ENCODE peak calls at places on chromosomes 11 and 22, in four cellular contexts. Q is uterus; C is activated CD8-positive, alpha-beta T cell treated with anti-CD3 and anti-CD28 coated beads, Interleukin-2, amount 10 ng/mL, durations not matched to agents 7 days and 5 days; Z is NCI-H1417. K is an unnamed sample.

GRCh38 chr11:78230161-78230877 is 41.6 kb downstream of the USP35 start:
- DNase-seq in Q (no peak), C (no peak), Z (no peak), K (no peak)

GRCh38 chr22:25651332-25651731 is 86.9 kb downstream of the GRK3 start:
- DNase-seq in Q (no peak), C (no peak), Z (no peak), K (no peak)

GRCh38 chr11:59187587-59187986 is 15.7 kb downstream of the DTX4 start:
- DNase-seq in Q (peak), C (no peak), Z (no peak), K (no peak)

GRCh38 chr11:12581923-12582322 is 92.3 kb upstream of the TEAD1 start:
- DNase-seq in Q (no peak), C (no peak), Z (peak), K (no peak)

GRCh38 chr11:6681949-6682348 is 1.2 kb downstream of the MRPL17 start:
- DNase-seq in Q (no peak), C (no peak), Z (no peak), K (peak)

GRCh38 chr11:115247953-115248352 is 256.3 kb downstream of the CADM1 start:
- DNase-seq in Q (no peak), C (no peak), Z (no peak), K (no peak)

GRCh38 chr22:35547993-35548761 is 7.5 kb downstream of the RASD2 start:
- DNase-seq in Q (no peak), C (no peak), Z (no peak), K (no peak)

GRCh38 chr11:83865636-83866461 is 579.7 kb upstream of the CCDC90B start:
- DNase-seq in Q (no peak), C (no peak), Z (no peak), K (no peak)

GRCh38 chr11:119721129-119722120 is 7.6 kb downstream of the NECTIN1 start:
- DNase-seq in Q (no peak), C (no peak), Z (no peak), K (peak)

GRCh38 chr11:111435046-111435698 is 56.1 kb upstream of the POU2AF1 start:
- DNase-seq in Q (no peak), C (no peak), Z (no peak), K (no peak)

GRCh38 chr22:24554316-24555159 is at the start of gene GUCD1:
- DNase-seq in Q (no peak), C (peak), Z (no peak), K (no peak)

GRCh38 chr22:19962909-19963806 is 21.5 kb upstream of the TXNRD2 start:
- DNase-seq in Q (no peak), C (no peak), Z (peak), K (no peak)

GRCh38 chr11:12755510-12755909 is 81.3 kb downstream of the TEAD1 start:
- DNase-seq in Q (no peak), C (no peak), Z (no peak), K (no peak)

GRCh38 chr11:3826721-3827120 is 14.0 kb downstream of the RHOG start:
- DNase-seq in Q (no peak), C (no peak), Z (no peak), K (no peak)

GRCh38 chr22:37996079-37996478 is 11.7 kb upstream of the SOX10 start:
- DNase-seq in Q (no peak), C (no peak), Z (no peak), K (no peak)

GRCh38 chr11:117829369-117829725 is 4.8 kb upstream of the FXYD2 start:
- DNase-seq in Q (peak), C (no peak), Z (no peak), K (no peak)

GRCh38 chr11:42410251-42410956 is 901.4 kb upstream of the API5 start:
- DNase-seq in Q (no peak), C (no peak), Z (no peak), K (no peak)

GRCh38 chr11:118656563-118657165 is 22.8 kb downstream of the TREH start:
- DNase-seq in Q (no peak), C (no peak), Z (no peak), K (no peak)

GRCh38 chr22:29481265-29482000 is 1.4 kb downstream of the NEFH start:
- DNase-seq in Q (no peak), C (no peak), Z (no peak), K (peak)

GRCh38 chr22:36110306-36110791 is 50.2 kb downstream of the APOL3 start:
- DNase-seq in Q (no peak), C (no peak), Z (no peak), K (no peak)

GRCh38 chr11:46119352-46120216 is 1.7 kb downstream of the PHF21A start:
- DNase-seq in Q (peak), C (peak), Z (peak), K (peak)

GRCh38 chr11:67731583-67731982 is 57.2 kb upstream of the ALDH3B2 start:
- DNase-seq in Q (no peak), C (no peak), Z (peak), K (no peak)

GRCh38 chr22:47199261-47199948 is 437.0 kb downstream of the TBC1D22A start:
- DNase-seq in Q (no peak), C (peak), Z (no peak), K (no peak)

GRCh38 chr11:79439430-79439892 is 1.4 kb downstream of the TENM4 start:
- DNase-seq in Q (peak), C (no peak), Z (peak), K (peak)

GRCh38 chr22:38782402-38783094 is 11.4 kb downstream of the DNAL4 start:
- DNase-seq in Q (no peak), C (no peak), Z (no peak), K (no peak)

GRCh38 chr22:37162221-37163095 is 12.7 kb upstream of the IL2RB start:
- DNase-seq in Q (no peak), C (peak), Z (no peak), K (no peak)

GRCh38 chr11:35478411-35479139 is 46.8 kb downstream of the PAMR1 start:
- DNase-seq in Q (peak), C (no peak), Z (no peak), K (no peak)

GRCh38 chr11:96237759-96238158 is 105.2 kb downstream of the MAML2 start:
- DNase-seq in Q (no peak), C (no peak), Z (peak), K (no peak)

K was measured in endothelial cell.